ENCODE peak calls at places on chromosomes 16 and 17, in seven cellular contexts. One of them, this sample, is unnamed.

GRCh38 chr16:46883690-46884512 is at the start of gene GPT2:
- DNase-seq in uterus: peak
- DNase-seq in fibroblast of pulmonary artery: peak
- DNase-seq in cardiac fibroblast: peak
- DNase-seq in astrocyte: peak
- DNase-seq in Jurkat, Clone E6-1: peak
- DNase-seq in heart right ventricle: peak
- DNase-seq in this sample: peak

GRCh38 chr17:48882272-48882671 is 10.3 kb upstream of the ATP5MC1 start:
- DNase-seq in uterus: no peak
- DNase-seq in fibroblast of pulmonary artery: no peak
- DNase-seq in cardiac fibroblast: no peak
- DNase-seq in astrocyte: no peak
- DNase-seq in Jurkat, Clone E6-1: peak
- DNase-seq in heart right ventricle: no peak
- DNase-seq in this sample: no peak

GRCh38 chr17:48873212-48873611 is 19.4 kb upstream of the ATP5MC1 start:
- DNase-seq in uterus: peak
- DNase-seq in fibroblast of pulmonary artery: no peak
- DNase-seq in cardiac fibroblast: no peak
- DNase-seq in astrocyte: no peak
- DNase-seq in Jurkat, Clone E6-1: no peak
- DNase-seq in heart right ventricle: no peak
- DNase-seq in this sample: no peak

GRCh38 chr16:68227183-68227793 is 8.6 kb downstream of the ESRP2 start:
- DNase-seq in uterus: no peak
- DNase-seq in fibroblast of pulmonary artery: no peak
- DNase-seq in cardiac fibroblast: no peak
- DNase-seq in astrocyte: no peak
- DNase-seq in Jurkat, Clone E6-1: peak
- DNase-seq in heart right ventricle: no peak
- DNase-seq in this sample: no peak

GRCh38 chr16:50453446-50453845 is 84.7 kb upstream of the BRD7 start:
- DNase-seq in uterus: no peak
- DNase-seq in fibroblast of pulmonary artery: no peak
- DNase-seq in cardiac fibroblast: no peak
- DNase-seq in astrocyte: no peak
- DNase-seq in Jurkat, Clone E6-1: no peak
- DNase-seq in heart right ventricle: no peak
- DNase-seq in this sample: no peak

GRCh38 chr16:55056585-55057520 is 126.2 kb downstream of the IRX5 start:
- DNase-seq in uterus: no peak
- DNase-seq in fibroblast of pulmonary artery: no peak
- DNase-seq in cardiac fibroblast: no peak
- DNase-seq in astrocyte: no peak
- DNase-seq in Jurkat, Clone E6-1: no peak
- DNase-seq in heart right ventricle: no peak
- DNase-seq in this sample: no peak

GRCh38 chr16:57478396-57479024 is 7.8 kb downstream of the DOK4 start:
- DNase-seq in uterus: no peak
- DNase-seq in fibroblast of pulmonary artery: no peak
- DNase-seq in cardiac fibroblast: no peak
- DNase-seq in astrocyte: no peak
- DNase-seq in Jurkat, Clone E6-1: no peak
- DNase-seq in heart right ventricle: no peak
- DNase-seq in this sample: no peak

GRCh38 chr16:3266873-3267537 is 10.6 kb upstream of the MEFV start:
- DNase-seq in uterus: no peak
- DNase-seq in fibroblast of pulmonary artery: peak
- DNase-seq in cardiac fibroblast: peak
- DNase-seq in astrocyte: peak
- DNase-seq in Jurkat, Clone E6-1: peak
- DNase-seq in heart right ventricle: no peak
- DNase-seq in this sample: no peak

DNA sequence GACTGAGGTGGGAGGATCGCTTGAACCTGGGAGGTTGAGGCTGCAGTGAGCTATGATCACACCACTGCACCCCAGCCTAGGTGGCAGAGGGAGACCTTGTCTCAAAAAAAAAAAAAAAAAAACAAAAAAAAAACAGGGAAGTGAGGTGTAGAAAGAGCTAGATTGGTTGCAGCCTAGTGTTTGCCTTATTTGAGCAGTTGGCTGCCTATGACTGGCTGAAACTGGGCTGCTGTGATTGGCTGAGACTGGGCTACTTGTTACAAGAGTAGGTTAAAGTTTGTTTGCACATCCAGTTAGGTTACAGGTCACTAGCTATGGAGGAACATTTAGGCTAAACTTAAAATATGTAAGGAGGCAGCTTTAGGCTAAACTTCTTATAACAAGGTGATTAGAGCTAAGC is 5.7 kb downstream of the DHRS7B start:
- DNase-seq in uterus: no peak
- DNase-seq in fibroblast of pulmonary artery: no peak
- DNase-seq in cardiac fibroblast: no peak
- DNase-seq in astrocyte: no peak
- DNase-seq in Jurkat, Clone E6-1: no peak
- DNase-seq in heart right ventricle: no peak
- DNase-seq in this sample: no peak
- H3K4me3 ChIP-seq in uterus: no peak
- H3K4me3 ChIP-seq in fibroblast of pulmonary artery: no peak
- H3K4me3 ChIP-seq in cardiac fibroblast: no peak
- H3K4me3 ChIP-seq in astrocyte: no peak
- H3K4me3 ChIP-seq in Jurkat, Clone E6-1: no peak
- H3K4me3 ChIP-seq in heart right ventricle: no peak
- H3K4me3 ChIP-seq in this sample: no peak

GRCh38 chr17:1647802-1648581 is 1.7 kb downstream of the RILP start:
- DNase-seq in uterus: no peak
- DNase-seq in fibroblast of pulmonary artery: peak
- DNase-seq in cardiac fibroblast: peak
- DNase-seq in astrocyte: no peak
- DNase-seq in Jurkat, Clone E6-1: no peak
- DNase-seq in heart right ventricle: peak
- DNase-seq in this sample: no peak

GRCh38 chr17:1645207-1646171 is at the start of gene SCARF1:
- DNase-seq in uterus: peak
- DNase-seq in fibroblast of pulmonary artery: no peak
- DNase-seq in cardiac fibroblast: no peak
- DNase-seq in astrocyte: no peak
- DNase-seq in Jurkat, Clone E6-1: no peak
- DNase-seq in heart right ventricle: peak
- DNase-seq in this sample: no peak

GRCh38 chr17:1643999-1644492 is 1.5 kb downstream of the SCARF1 start:
- DNase-seq in uterus: no peak
- DNase-seq in fibroblast of pulmonary artery: no peak
- DNase-seq in cardiac fibroblast: peak
- DNase-seq in astrocyte: no peak
- DNase-seq in Jurkat, Clone E6-1: no peak
- DNase-seq in heart right ventricle: no peak
- DNase-seq in this sample: no peak

GRCh38 chr17:1644493-1645206 is 882 bp downstream of the SCARF1 start:
- DNase-seq in uterus: no peak
- DNase-seq in fibroblast of pulmonary artery: peak
- DNase-seq in cardiac fibroblast: peak
- DNase-seq in astrocyte: no peak
- DNase-seq in Jurkat, Clone E6-1: no peak
- DNase-seq in heart right ventricle: no peak
- DNase-seq in this sample: no peak

GRCh38 chr17:1646199-1646875 is 805 bp upstream of the SCARF1 start:
- DNase-seq in uterus: no peak
- DNase-seq in fibroblast of pulmonary artery: no peak
- DNase-seq in cardiac fibroblast: no peak
- DNase-seq in astrocyte: no peak
- DNase-seq in Jurkat, Clone E6-1: no peak
- DNase-seq in heart right ventricle: no peak
- DNase-seq in this sample: no peak
- H3K4me3 ChIP-seq in uterus: no peak
- H3K4me3 ChIP-seq in fibroblast of pulmonary artery: no peak
- H3K4me3 ChIP-seq in cardiac fibroblast: no peak
- H3K4me3 ChIP-seq in astrocyte: no peak
- H3K4me3 ChIP-seq in Jurkat, Clone E6-1: no peak
- H3K4me3 ChIP-seq in heart right ventricle: no peak
- H3K4me3 ChIP-seq in this sample: no peak

GRCh38 chr17:78355701-78356100 is 4.2 kb downstream of the SOCS3 start:
- DNase-seq in uterus: no peak
- DNase-seq in fibroblast of pulmonary artery: peak
- DNase-seq in cardiac fibroblast: no peak
- DNase-seq in astrocyte: no peak
- DNase-seq in Jurkat, Clone E6-1: no peak
- DNase-seq in heart right ventricle: peak
- DNase-seq in this sample: no peak
- H3K4me3 ChIP-seq in uterus: no peak
- H3K4me3 ChIP-seq in fibroblast of pulmonary artery: no peak
- H3K4me3 ChIP-seq in cardiac fibroblast: peak
- H3K4me3 ChIP-seq in astrocyte: no peak
- H3K4me3 ChIP-seq in Jurkat, Clone E6-1: no peak
- H3K4me3 ChIP-seq in heart right ventricle: no peak
- H3K4me3 ChIP-seq in this sample: no peak

DNA sequence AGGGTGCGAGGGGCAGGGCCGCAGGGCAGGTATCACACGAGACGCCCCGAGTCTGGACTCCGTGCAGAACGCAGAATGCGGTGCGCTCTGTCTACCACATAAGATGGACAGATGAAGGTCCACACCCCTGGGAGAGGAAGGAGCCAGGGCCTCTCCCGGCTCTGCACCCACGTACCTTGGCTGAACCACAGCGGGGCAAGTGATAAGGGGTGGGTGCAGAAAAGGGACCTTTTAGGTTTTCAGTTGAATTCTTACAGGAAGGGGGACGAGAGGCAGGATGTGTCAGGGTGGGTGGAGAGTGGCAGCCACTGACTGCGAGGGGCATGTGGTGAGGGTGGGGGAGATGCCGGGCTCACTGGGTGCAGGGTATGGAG is 338 bp downstream of the CD300A start:
- DNase-seq in uterus: no peak
- DNase-seq in fibroblast of pulmonary artery: no peak
- DNase-seq in cardiac fibroblast: no peak
- DNase-seq in astrocyte: no peak
- DNase-seq in Jurkat, Clone E6-1: no peak
- DNase-seq in heart right ventricle: no peak
- DNase-seq in this sample: no peak
- H3K4me3 ChIP-seq in uterus: no peak
- H3K4me3 ChIP-seq in fibroblast of pulmonary artery: no peak
- H3K4me3 ChIP-seq in cardiac fibroblast: no peak
- H3K4me3 ChIP-seq in astrocyte: no peak
- H3K4me3 ChIP-seq in Jurkat, Clone E6-1: no peak
- H3K4me3 ChIP-seq in heart right ventricle: no peak
- H3K4me3 ChIP-seq in this sample: peak

GRCh38 chr16:11296706-11297491 is 15.8 kb upstream of the PRM1 start:
- DNase-seq in uterus: peak
- DNase-seq in fibroblast of pulmonary artery: no peak
- DNase-seq in cardiac fibroblast: no peak
- DNase-seq in astrocyte: peak
- DNase-seq in Jurkat, Clone E6-1: no peak
- DNase-seq in heart right ventricle: no peak
- DNase-seq in this sample: no peak
- H3K4me3 ChIP-seq in uterus: peak
- H3K4me3 ChIP-seq in fibroblast of pulmonary artery: no peak
- H3K4me3 ChIP-seq in cardiac fibroblast: no peak
- H3K4me3 ChIP-seq in astrocyte: no peak
- H3K4me3 ChIP-seq in Jurkat, Clone E6-1: peak
- H3K4me3 ChIP-seq in heart right ventricle: no peak
- H3K4me3 ChIP-seq in this sample: peak

GRCh38 chr16:28596840-28597691 is at the start of gene SULT1A2:
- DNase-seq in uterus: no peak
- DNase-seq in fibroblast of pulmonary artery: peak
- DNase-seq in cardiac fibroblast: no peak
- DNase-seq in astrocyte: peak
- DNase-seq in Jurkat, Clone E6-1: no peak
- DNase-seq in heart right ventricle: no peak
- DNase-seq in this sample: no peak
- H3K4me3 ChIP-seq in uterus: no peak
- H3K4me3 ChIP-seq in fibroblast of pulmonary artery: no peak
- H3K4me3 ChIP-seq in cardiac fibroblast: no peak
- H3K4me3 ChIP-seq in astrocyte: no peak
- H3K4me3 ChIP-seq in Jurkat, Clone E6-1: no peak
- H3K4me3 ChIP-seq in heart right ventricle: no peak
- H3K4me3 ChIP-seq in this sample: no peak

GRCh38 chr17:38673714-38674012 is 1.1 kb downstream of the EPOP start:
- DNase-seq in uterus: no peak
- DNase-seq in fibroblast of pulmonary artery: no peak
- DNase-seq in cardiac fibroblast: no peak
- DNase-seq in astrocyte: no peak
- DNase-seq in Jurkat, Clone E6-1: no peak
- DNase-seq in heart right ventricle: no peak
- DNase-seq in this sample: no peak
- H3K4me3 ChIP-seq in uterus: peak
- H3K4me3 ChIP-seq in fibroblast of pulmonary artery: no peak
- H3K4me3 ChIP-seq in cardiac fibroblast: no peak
- H3K4me3 ChIP-seq in astrocyte: no peak
- H3K4me3 ChIP-seq in Jurkat, Clone E6-1: peak
- H3K4me3 ChIP-seq in heart right ventricle: peak
- H3K4me3 ChIP-seq in this sample: peak